ENCODE peak calls at places on chromosomes 2 and 18, in four cellular contexts. C is occipital lobe, U is nucleus accumbens, H is A673. E is an unnamed sample.

GRCh38 chr2:43269074-43269572 is 42.7 kb upstream of the ZFP36L2 start:
- DNase-seq in U (no peak), H (no peak), C (no peak), E (peak; percentile 32)

GRCh38 chr2:48322251-48322650 is 207.7 kb upstream of the STON1 start:
- DNase-seq in U (no peak), C (no peak), H (no peak), E (no peak)

GRCh38 chr2:52467189-52467588 is 1300.4 kb upstream of the CHAC2 start:
- DNase-seq in C (no peak), H (no peak), U (no peak), E (no peak)

GRCh38 chr18:69916412-69916811 is 31.3 kb downstream of the CD226 start:
- DNase-seq in U (no peak), H (no peak), C (no peak), E (no peak)

GRCh38 chr2:241508240-241508509 is 209 bp downstream of the STK25 start:
- DNase-seq in H (no peak), U (peak; percentile 74), C (no peak), E (no peak)

GRCh38 chr2:74991977-74992376 is 33.5 kb downstream of the POLE4 start:
- DNase-seq in H (no peak), U (no peak), C (no peak), E (peak; percentile 41)

GRCh38 chr2:67719351-67719750 is 322.2 kb downstream of the ETAA1 start:
- DNase-seq in U (no peak), C (no peak), H (peak; percentile 15), E (no peak)

GRCh38 chr2:145421841-145422240 is 901.9 kb upstream of the ZEB2 start:
- DNase-seq in C (no peak), U (no peak), H (no peak), E (no peak)

GRCh38 chr2:201406077-201406662 is 45.1 kb downstream of the TRAK2 start:
- DNase-seq in U (no peak), H (peak; percentile 80), C (no peak), E (no peak)

GRCh38 chr2:120954939-120955338 is 219.3 kb downstream of the GLI2 start:
- DNase-seq in U (no peak), C (no peak), H (no peak), E (no peak)

GRCh38 chr2:36512705-36513104 is 85.3 kb downstream of the FEZ2 start:
- DNase-seq in U (no peak), H (no peak), C (no peak), E (no peak)

GRCh38 chr2:70371753-70372152 is 69.9 kb upstream of the FAM136A start:
- DNase-seq in H (peak; percentile 87), C (no peak), U (no peak), E (no peak)

GRCh38 chr2:206989306-206989705 is 50.0 kb downstream of the CPO start:
- DNase-seq in H (peak; percentile 59), U (no peak), C (no peak), E (peak; percentile 9)

E was measured in PC-9.